ENCODE peak calls at places on chromosomes 2 and 18, in nine cellular contexts. I is adrenal gland, G is cardiac muscle cell, B is fibroblast of lung, V is heart right ventricle, E is OCI-LY7, C is HCT116, W is sigmoid colon, X is epithelial cell of proximal tubule. O is an unnamed sample.

GRCh38 chr2:233544079-233544690 is 22.4 kb downstream of the USP40 start:
- DNase-seq in I (peak), X (peak), G (no peak), V (no peak), E (no peak), C (no peak), B (no peak), W (no peak), O (no peak)

GRCh38 chr18:13530879-13531387 is 195.4 kb downstream of the FAM210A start:
- DNase-seq in V (peak), C (peak), X (no peak), B (peak), W (peak), I (peak), E (peak), G (peak), O (peak)

GRCh38 chr2:156538083-156538504 is 101.9 kb downstream of the GPD2 start:
- DNase-seq in B (no peak), C (no peak), G (no peak), V (no peak), W (no peak), E (no peak), X (no peak), I (no peak), O (peak)

GRCh38 chr2:209511637-209512036 is 87.8 kb downstream of the MAP2 start:
- DNase-seq in B (no peak), C (no peak), I (no peak), V (no peak), X (no peak), E (no peak), W (no peak), G (no peak), O (no peak)

GRCh38 chr18:3126457-3127097 is 93.2 kb downstream of the MYOM1 start:
- DNase-seq in X (no peak), I (no peak), W (no peak), C (no peak), V (no peak), E (no peak), G (no peak), B (no peak), O (no peak)

GRCh38 chr2:64212346-64212745 is 68.1 kb upstream of the PELI1 start:
- DNase-seq in X (no peak), C (no peak), G (no peak), B (peak), I (no peak), V (no peak), W (no peak), E (no peak), O (peak)

GRCh38 chr2:195498839-195499490 is 158.1 kb upstream of the SLC39A10 start:
- DNase-seq in G (no peak), I (no peak), C (no peak), E (no peak), W (no peak), X (no peak), B (peak), V (no peak), O (peak)

GRCh38 chr2:127586746-127587295 is 51.3 kb downstream of the MYO7B start:
- DNase-seq in X (no peak), E (no peak), I (no peak), C (no peak), V (no peak), W (no peak), B (no peak), G (no peak), O (no peak)

GRCh38 chr2:152330235-152330866 is 4.6 kb upstream of the FMNL2 start:
- DNase-seq in I (no peak), X (no peak), C (no peak), V (no peak), G (no peak), E (no peak), B (no peak), W (no peak), O (no peak)

GRCh38 chr2:137173514-137173913 is 408.2 kb downstream of the THSD7B start:
- DNase-seq in E (peak), I (no peak), G (peak), V (no peak), X (no peak), W (no peak), B (peak), C (no peak), O (peak)

GRCh38 chr2:11891591-11891990 is 145.2 kb downstream of the LPIN1 start:
- DNase-seq in I (no peak), W (no peak), G (no peak), C (no peak), X (no peak), E (no peak), V (no peak), B (no peak), O (no peak)

GRCh38 chr18:23330423-23330822 is 122.7 kb upstream of the RIOK3 start:
- DNase-seq in X (no peak), C (no peak), V (no peak), I (no peak), W (no peak), E (peak), G (no peak), B (no peak), O (no peak)

GRCh38 chr2:26619096-26619495 is 22.1 kb downstream of the CIB4 start:
- DNase-seq in G (no peak), W (peak), X (no peak), V (no peak), I (no peak), C (no peak), E (no peak), B (no peak), O (no peak)

GRCh38 chr2:217671043-217671442 is 331.8 kb downstream of the TNS1 start:
- DNase-seq in I (no peak), G (no peak), W (no peak), C (no peak), X (no peak), V (no peak), B (no peak), E (no peak), O (no peak)

GRCh38 chr2:134917958-134918517 is 584 bp upstream of the CCNT2 start:
- DNase-seq in G (no peak), W (no peak), E (peak), X (peak), I (peak), B (no peak), C (no peak), V (no peak), O (no peak)

GRCh38 chr2:50492452-50492851 is 539.5 kb downstream of the NRXN1 start:
- DNase-seq in X (peak), V (peak), I (peak), W (peak), C (peak), G (peak), E (peak), B (peak), O (peak)

GRCh38 chr2:236661762-236662110 is 92.1 kb downstream of the ACKR3 start:
- DNase-seq in G (no peak), X (no peak), W (no peak), C (no peak), I (no peak), E (no peak), V (no peak), B (no peak), O (peak)

GRCh38 chr18:58316943-58317342 is 272.9 kb downstream of the NEDD4L start:
- DNase-seq in E (no peak), I (no peak), V (no peak), W (no peak), C (no peak), X (no peak), B (no peak), G (no peak), O (peak)

GRCh38 chr2:148306027-148306426 is 285.1 kb downstream of the MBD5 start:
- DNase-seq in E (no peak), V (no peak), X (no peak), W (no peak), G (no peak), B (no peak), C (no peak), I (no peak), O (no peak)

GRCh38 chr18:28584726-28585125 is 407.8 kb upstream of the CDH2 start:
- DNase-seq in C (peak), W (no peak), B (no peak), V (no peak), X (peak), I (no peak), E (no peak), G (peak), O (peak)

GRCh38 chr2:191740016-191740419 is 62.1 kb downstream of the NABP1 start:
- DNase-seq in I (no peak), C (no peak), W (no peak), E (no peak), G (no peak), B (no peak), X (no peak), V (no peak), O (peak)

GRCh38 chr18:49819768-49820662 is 6.7 kb upstream of the ACAA2 start:
- DNase-seq in C (no peak), B (no peak), I (no peak), E (no peak), W (no peak), V (no peak), X (no peak), G (no peak), O (peak)

GRCh38 chr2:36964496-36965058 is 1.8 kb downstream of the STRN start:
- DNase-seq in E (no peak), G (no peak), C (no peak), V (no peak), X (no peak), B (no peak), I (no peak), W (no peak), O (no peak)

GRCh38 chr2:216478151-216478550 is 20.5 kb upstream of the RPL37A start:
- DNase-seq in X (peak), E (no peak), C (peak), W (no peak), V (no peak), B (peak), G (no peak), I (no peak), O (peak)

GRCh38 chr2:105114551-105114950 is 76.7 kb downstream of the MRPS9 start:
- DNase-seq in B (peak), X (peak), G (peak), C (peak), E (peak), I (no peak), V (no peak), W (no peak), O (peak)

GRCh38 chr2:104849618-104850097 is 4.3 kb upstream of the POU3F3 start:
- DNase-seq in C (peak), B (peak), W (no peak), V (peak), G (peak), E (peak), I (peak), X (no peak), O (peak)

GRCh38 chr18:24534737-24535136 is 74.3 kb downstream of the HRH4 start:
- DNase-seq in X (no peak), W (no peak), V (no peak), I (no peak), B (no peak), G (no peak), C (no peak), E (no peak), O (peak)

GRCh38 chr2:241867776-241868420 is 1.6 kb upstream of the RTP5 start:
- DNase-seq in V (no peak), W (no peak), E (no peak), C (no peak), X (no peak), I (no peak), G (no peak), B (no peak), O (no peak)

GRCh38 chr2:96090181-96090500 is 26.2 kb downstream of the ADRA2B start:
- DNase-seq in E (no peak), C (no peak), V (no peak), I (no peak), B (no peak), G (peak), W (no peak), X (no peak), O (no peak)

GRCh38 chr2:155485141-155485842 is 786.8 kb downstream of the KCNJ3 start:
- DNase-seq in V (no peak), C (no peak), G (no peak), W (no peak), X (no peak), I (no peak), B (no peak), E (no peak), O (no peak)

GRCh38 chr18:34709631-34710429 is at the start of gene DTNA:
- DNase-seq in E (no peak), X (peak), G (peak), C (no peak), I (no peak), B (peak), V (no peak), W (no peak), O (peak)

GRCh38 chr2:146207417-146207816 is 1637.4 kb upstream of the ACVR2A start:
- DNase-seq in W (no peak), B (no peak), X (no peak), C (no peak), I (no peak), V (no peak), G (no peak), E (no peak), O (no peak)

GRCh38 chr2:144711546-144712276 is 191.8 kb upstream of the ZEB2 start:
- DNase-seq in E (no peak), C (no peak), I (no peak), G (no peak), V (no peak), X (no peak), W (no peak), B (no peak), O (no peak)

GRCh38 chr2:105522645-105523044 is 123.8 kb upstream of the FHL2 start:
- DNase-seq in C (no peak), X (no peak), I (no peak), W (no peak), B (no peak), G (no peak), E (no peak), V (no peak), O (peak)

GRCh38 chr18:46220116-46220515 is 115.9 kb downstream of the HAUS1 start:
- DNase-seq in E (no peak), W (no peak), I (no peak), X (peak), B (peak), G (no peak), V (no peak), C (no peak), O (peak)

GRCh38 chr18:45954070-45954712 is 12.9 kb downstream of the EPG5 start:
- DNase-seq in G (no peak), X (peak), B (peak), I (no peak), V (no peak), W (no peak), C (peak), E (no peak), O (peak)

GRCh38 chr2:17813742-17814458 is 2.4 kb upstream of the MSGN1 start:
- DNase-seq in B (no peak), X (no peak), C (no peak), G (no peak), I (no peak), V (peak), W (no peak), E (peak), O (peak)
- H3K4me3 ChIP-seq in B (no peak), X (no peak), C (no peak), G (no peak), I (no peak), V (no peak), W (no peak), E (peak), O (no peak)

GRCh38 chr2:207012461-207012860 is 73.1 kb downstream of the CPO start:
- DNase-seq in G (no peak), I (no peak), W (no peak), V (no peak), E (no peak), C (no peak), B (peak), X (peak), O (peak)

GRCh38 chr2:207008105-207008990 is 69.0 kb downstream of the CPO start:
- DNase-seq in X (no peak), W (no peak), B (no peak), C (no peak), E (no peak), V (no peak), I (no peak), G (no peak), O (peak)
- TF ChIP-seq CTCF in X (peak), W (no peak), B (peak), C (no peak), E (peak), V (peak), I (peak), G (no peak), O (peak)

GRCh38 chr2:47172156-47172921 is 17.2 kb upstream of the STPG4 start:
- DNase-seq in W (no peak), G (no peak), X (no peak), E (no peak), C (no peak), I (no peak), B (no peak), V (no peak), O (no peak)
- H3K4me3 ChIP-seq in W (peak), G (no peak), X (no peak), E (peak), C (no peak), I (no peak), B (peak), V (no peak), O (no peak)

GRCh38 chr2:122531803-122532344 is 776.4 kb downstream of the TSN start:
- DNase-seq in E (no peak), V (no peak), G (no peak), I (no peak), X (no peak), W (no peak), C (no peak), B (no peak), O (no peak)
- TF ChIP-seq CTCF in E (peak), V (peak), G (peak), I (no peak), X (peak), W (no peak), C (no peak), B (no peak), O (peak)

GRCh38 chr18:12421732-12422131 is 14.0 kb downstream of the PRELID3A start:
- DNase-seq in W (no peak), G (no peak), B (no peak), E (peak), C (no peak), I (no peak), X (no peak), V (no peak), O (no peak)
- H3K4me3 ChIP-seq in W (no peak), G (no peak), B (no peak), E (peak), C (no peak), I (no peak), X (no peak), V (no peak), O (no peak)

GRCh38 chr2:231297108-231297908 is 98.2 kb upstream of the B3GNT7 start:
- DNase-seq in E (peak), X (no peak), G (peak), I (peak), B (peak), W (peak), C (peak), V (peak), O (peak)

GRCh38 chr2:231300722-231301076 is 94.8 kb upstream of the B3GNT7 start:
- DNase-seq in E (peak), V (no peak), X (no peak), W (no peak), B (no peak), G (no peak), C (no peak), I (no peak), O (no peak)

GRCh38 chr2:231299267-231299666 is 96.2 kb upstream of the B3GNT7 start:
- DNase-seq in G (no peak), C (no peak), X (no peak), I (no peak), E (peak), B (no peak), V (no peak), W (no peak), O (no peak)

GRCh38 chr2:231298091-231298490 is 97.4 kb upstream of the B3GNT7 start:
- DNase-seq in G (no peak), V (no peak), X (no peak), C (no peak), I (no peak), B (no peak), W (no peak), E (no peak), O (no peak)

DNA sequence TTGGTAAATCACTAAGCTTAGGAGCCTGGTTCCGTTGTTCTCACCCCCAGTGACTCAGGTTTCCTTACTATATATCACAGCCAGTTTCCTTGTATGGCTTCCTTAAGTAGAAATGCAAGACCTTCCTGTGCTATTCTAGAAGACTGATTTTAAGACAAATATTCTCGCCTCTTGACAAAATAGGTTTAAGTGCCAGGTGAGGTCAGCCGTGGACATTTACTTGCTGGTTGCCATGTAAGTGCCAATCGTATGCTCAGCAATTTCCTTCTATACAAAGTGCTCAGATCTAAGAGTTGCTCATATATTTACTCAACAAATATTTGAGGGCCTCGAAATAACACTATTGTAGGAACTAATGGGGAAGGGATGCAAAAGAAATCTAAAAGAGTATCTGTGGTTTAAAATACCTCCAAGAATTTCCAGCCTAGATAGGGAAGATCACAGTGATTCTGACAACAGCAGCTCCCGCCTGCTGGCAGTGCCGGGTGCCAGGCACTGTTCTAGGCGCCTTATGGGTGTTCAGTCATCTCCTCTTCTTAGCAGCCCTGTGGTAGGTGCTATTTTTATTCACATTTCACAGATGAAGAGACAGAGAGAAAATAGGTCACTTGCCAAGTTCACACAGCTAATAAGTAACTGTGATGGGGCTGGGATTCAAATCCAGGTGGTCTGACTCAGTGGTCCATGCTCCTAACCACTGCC is 95.3 kb upstream of the B3GNT7 start:
- DNase-seq in W (no peak), X (no peak), C (no peak), I (no peak), G (no peak), V (no peak), B (no peak), E (no peak), O (peak)
- TF ChIP-seq CTCF in W (no peak), X (no peak), C (no peak), I (no peak), G (no peak), V (no peak), B (no peak), E (no peak), O (no peak)

GRCh38 chr2:43227830-43228280 is 1.4 kb upstream of the ZFP36L2 start:
- DNase-seq in V (no peak), C (no peak), I (no peak), G (peak), B (no peak), X (no peak), E (no peak), W (no peak), O (no peak)
- H3K4me3 ChIP-seq in V (peak), C (peak), I (peak), G (peak), B (peak), X (peak), E (peak), W (peak), O (peak)

GRCh38 chr2:190698895-190699294 is 50.0 kb downstream of the NAB1 start:
- DNase-seq in X (no peak), W (no peak), V (no peak), B (no peak), G (peak), I (no peak), E (no peak), C (no peak), O (peak)
- TF ChIP-seq CTCF in X (peak), W (no peak), V (peak), B (peak), G (peak), I (no peak), E (no peak), C (no peak), O (peak)

GRCh38 chr2:86107031-86107430 is 996 bp downstream of the PTCD3 start:
- DNase-seq in E (peak), V (no peak), C (no peak), G (no peak), B (no peak), X (no peak), W (no peak), I (no peak), O (no peak)
- H3K4me3 ChIP-seq in E (peak), V (peak), C (peak), G (peak), B (peak), X (peak), W (peak), I (no peak), O (peak)

O was measured in choroid plexus epithelial cell.